ENCODE peak calls at places on chromosomes 12 and 14, in four cellular contexts. I is HL-60, U is K562, Y is GM12878. M is an unnamed sample.

GRCh38 chr14:70086685-70087379 is 101.9 kb downstream of the SLC8A3 start:
- DNase-seq in Y (no peak), U (peak), I (no peak), M (no peak)

GRCh38 chr12:19131020-19131431 is 1.5 kb downstream of the PLEKHA5 start:
- DNase-seq in Y (no peak), I (no peak), U (peak), M (no peak)

GRCh38 chr12:54593135-54593534 is 4.7 kb upstream of the PPP1R1A start:
- DNase-seq in Y (no peak), U (no peak), I (no peak), M (no peak)

GRCh38 chr12:6167327-6168280 is 32.6 kb upstream of the CD9 start:
- DNase-seq in U (peak), Y (peak), I (peak), M (peak)

GRCh38 chr12:27343255-27344000 is 10.8 kb downstream of the BMAL2 start:
- DNase-seq in Y (no peak), I (no peak), U (no peak), M (no peak)

GRCh38 chr12:114185036-114185435 is 218.9 kb upstream of the RBM19 start:
- DNase-seq in Y (no peak), I (no peak), U (no peak), M (no peak)

GRCh38 chr12:109940339-109940923 is 40.4 kb downstream of the TCHP start:
- DNase-seq in Y (no peak), U (no peak), I (no peak), M (no peak)

GRCh38 chr14:68507544-68508081 is 285.3 kb downstream of the ZFP36L1 start:
- DNase-seq in U (no peak), Y (no peak), I (no peak), M (no peak)

GRCh38 chr12:6057693-6058092 is 66.8 kb downstream of the VWF start:
- DNase-seq in U (no peak), Y (no peak), I (no peak), M (no peak)

GRCh38 chr12:542290-543113 is 82.8 kb downstream of the B4GALNT3 start:
- DNase-seq in Y (no peak), U (no peak), I (no peak), M (no peak)

DNA sequence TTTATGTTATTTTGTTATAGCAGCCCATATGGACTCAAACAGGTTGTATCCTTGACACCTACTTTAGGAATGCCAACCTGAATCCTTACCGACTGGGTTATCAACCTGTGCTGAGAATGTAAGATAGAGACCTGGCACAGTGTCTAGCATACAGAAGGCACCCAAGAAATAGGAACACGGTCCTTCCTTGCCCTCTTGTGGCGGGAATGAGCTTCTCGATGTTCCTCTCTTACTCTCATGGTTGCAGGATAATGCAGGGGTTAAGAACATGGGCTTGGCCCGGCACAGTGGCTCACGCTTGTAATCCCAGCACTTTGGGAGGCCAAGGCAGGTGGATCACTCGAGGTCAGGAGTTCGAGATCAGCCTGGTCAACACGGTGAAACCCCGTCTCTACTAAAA is 6.5 kb downstream of the C12orf43 start:
- DNase-seq in Y (no peak), I (no peak), U (no peak), M (no peak)
- TF ChIP-seq SPI1 in Y (no peak), I (no peak), U (no peak), M (no peak)

DNA sequence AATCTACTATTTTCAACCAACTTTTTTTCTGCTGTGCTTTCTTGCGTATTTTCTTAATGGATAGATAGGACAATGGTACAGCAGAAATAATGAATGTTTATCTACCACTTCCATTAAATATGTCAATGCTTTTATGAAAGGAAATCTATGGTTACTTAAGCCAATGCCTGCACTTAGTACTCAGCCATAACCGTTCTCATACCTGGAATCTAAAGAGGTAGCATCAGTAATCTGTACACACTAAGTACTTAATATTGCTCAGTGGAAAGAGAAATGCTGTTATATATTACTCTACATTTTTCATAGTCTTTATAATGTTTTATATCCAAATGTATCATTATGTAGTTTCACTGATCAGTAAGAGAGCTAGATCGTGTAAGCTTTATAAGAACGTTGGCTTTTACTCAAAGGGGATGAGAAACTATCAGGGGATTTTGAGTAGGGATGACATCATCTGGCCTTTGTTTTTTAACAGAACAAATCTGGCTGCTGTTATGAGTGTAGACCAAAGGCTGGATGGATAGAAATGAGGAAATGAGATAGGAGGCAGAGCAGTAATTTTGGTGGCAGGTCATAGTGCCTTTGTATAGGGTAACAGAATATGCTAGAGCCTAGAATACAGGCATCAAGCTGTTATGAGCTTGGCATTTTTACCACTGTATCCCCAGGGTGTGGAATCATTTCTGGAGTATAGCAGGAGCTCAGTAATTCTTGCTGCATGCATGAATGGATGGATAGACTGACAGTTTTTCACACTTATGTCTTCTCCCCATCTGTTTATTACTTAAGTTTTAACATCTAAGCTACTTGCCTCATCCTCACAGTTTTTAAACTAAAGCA is 34.0 kb downstream of the ALG10B start:
- DNase-seq in Y (peak), U (no peak), I (no peak), M (no peak)
- TF ChIP-seq SPI1 in Y (peak), U (no peak), I (no peak), M (peak)

DNA sequence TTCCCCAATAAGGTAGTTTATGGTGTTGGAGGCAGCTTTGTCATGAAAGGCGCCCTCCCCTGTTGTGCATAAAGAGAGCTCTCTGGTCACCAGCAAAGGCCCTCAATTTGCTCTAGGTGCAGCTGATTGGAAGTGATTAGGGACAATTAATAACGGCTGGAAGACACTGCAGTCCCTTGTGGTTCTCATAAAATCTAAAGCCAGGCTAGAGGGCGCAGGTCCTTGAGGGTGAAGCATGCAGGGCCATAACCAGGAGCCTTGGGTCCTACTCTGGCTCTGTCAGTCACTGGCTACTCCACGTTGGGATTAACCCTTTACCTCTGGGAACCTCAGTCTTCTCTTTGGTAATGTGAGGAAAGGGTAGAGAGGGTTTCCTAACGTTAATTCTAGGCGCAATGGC is 1.9 kb downstream of the DAAM1 start:
- DNase-seq in U (no peak), I (no peak), Y (no peak), M (no peak)
- TF ChIP-seq SPI1 in U (no peak), I (no peak), Y (no peak), M (no peak)

GRCh38 chr12:121632069-121632970 is 6.0 kb downstream of the ORAI1 start:
- DNase-seq in Y (no peak), I (no peak), U (no peak), M (no peak)

GRCh38 chr12:121634836-121635235 is 8.5 kb downstream of the ORAI1 start:
- DNase-seq in Y (no peak), I (no peak), U (no peak), M (no peak)

GRCh38 chr12:121641343-121641630 is 15.0 kb downstream of the ORAI1 start:
- DNase-seq in U (no peak), Y (no peak), I (no peak), M (no peak)

GRCh38 chr12:121638298-121639202 is 12.2 kb downstream of the ORAI1 start:
- DNase-seq in Y (no peak), U (peak), I (no peak), M (no peak)

GRCh38 chr12:121637231-121637914 is 11.0 kb downstream of the ORAI1 start:
- DNase-seq in Y (no peak), U (no peak), I (no peak), M (peak)
- TF ChIP-seq SPI1 in Y (peak), U (peak), I (peak), M (peak)

GRCh38 chr14:74582910-74583581 is 29.0 kb downstream of the LTBP2 start:
- DNase-seq in U (no peak), I (no peak), Y (no peak), M (no peak)
- TF ChIP-seq SPI1 in U (no peak), I (no peak), Y (no peak), M (no peak)

GRCh38 chr14:85535916-85536834 is 6.2 kb downstream of the FLRT2 start:
- DNase-seq in I (no peak), Y (no peak), U (no peak), M (no peak)
- TF ChIP-seq SPI1 in I (no peak), Y (no peak), U (no peak), M (no peak)